ENCODE peak calls at places on chromosomes 12 and 14, in six cellular contexts. One of them, this sample, is unnamed.

GRCh38 chr12:10540776-10541205 is 35.1 kb downstream of the EIF2S3B start:
- DNase-seq in GM03348: no peak
- DNase-seq in ascending aorta: no peak
- DNase-seq in psoas muscle: no peak
- DNase-seq in NCI-H1694 treated with DMSO at 0.1 percent for 48 hours: no peak
- DNase-seq in T-cell: no peak
- DNase-seq in this sample: no peak

GRCh38 chr12:48695859-48696258 is 13.8 kb upstream of the KANSL2 start:
- DNase-seq in psoas muscle: no peak
- DNase-seq in T-cell: no peak
- DNase-seq in ascending aorta: no peak
- DNase-seq in NCI-H1694 treated with DMSO at 0.1 percent for 48 hours: no peak
- DNase-seq in GM03348: no peak
- DNase-seq in this sample: no peak

GRCh38 chr12:89454080-89454848 is 70.3 kb downstream of the GALNT4 start:
- DNase-seq in GM03348: peak; percentile 35
- DNase-seq in psoas muscle: no peak
- DNase-seq in NCI-H1694 treated with DMSO at 0.1 percent for 48 hours: no peak
- DNase-seq in T-cell: no peak
- DNase-seq in ascending aorta: no peak
- DNase-seq in this sample: no peak

GRCh38 chr14:34053666-34054065 is 102.8 kb upstream of the EGLN3 start:
- DNase-seq in GM03348: peak; percentile 13
- DNase-seq in ascending aorta: no peak
- DNase-seq in psoas muscle: peak; percentile 68
- DNase-seq in NCI-H1694 treated with DMSO at 0.1 percent for 48 hours: no peak
- DNase-seq in T-cell: no peak
- DNase-seq in this sample: no peak

GRCh38 chr14:88352299-88353097 is 29.4 kb upstream of the KCNK10 start:
- DNase-seq in psoas muscle: no peak
- DNase-seq in ascending aorta: no peak
- DNase-seq in T-cell: no peak
- DNase-seq in NCI-H1694 treated with DMSO at 0.1 percent for 48 hours: no peak
- DNase-seq in GM03348: no peak
- DNase-seq in this sample: no peak

GRCh38 chr12:117816-118345 is 51.3 kb downstream of the IQSEC3 start:
- DNase-seq in NCI-H1694 treated with DMSO at 0.1 percent for 48 hours: no peak
- DNase-seq in psoas muscle: no peak
- DNase-seq in ascending aorta: no peak
- DNase-seq in GM03348: no peak
- DNase-seq in T-cell: no peak
- DNase-seq in this sample: no peak

GRCh38 chr14:103552011-103552797 is 10.3 kb downstream of the BAG5 start:
- DNase-seq in GM03348: peak; percentile 78
- DNase-seq in psoas muscle: peak; percentile 78
- DNase-seq in ascending aorta: no peak
- DNase-seq in NCI-H1694 treated with DMSO at 0.1 percent for 48 hours: no peak
- DNase-seq in T-cell: no peak
- DNase-seq in this sample: peak; percentile 90

GRCh38 chr14:96091941-96092411 is 52.8 kb downstream of the C14orf132 start:
- DNase-seq in psoas muscle: no peak
- DNase-seq in GM03348: peak; percentile 61
- DNase-seq in NCI-H1694 treated with DMSO at 0.1 percent for 48 hours: no peak
- DNase-seq in T-cell: no peak
- DNase-seq in ascending aorta: no peak
- DNase-seq in this sample: peak; percentile 59

GRCh38 chr12:49798934-49799333 is 29.3 kb downstream of the NCKAP5L start:
- DNase-seq in T-cell: no peak
- DNase-seq in GM03348: no peak
- DNase-seq in NCI-H1694 treated with DMSO at 0.1 percent for 48 hours: no peak
- DNase-seq in ascending aorta: no peak
- DNase-seq in psoas muscle: no peak
- DNase-seq in this sample: no peak

GRCh38 chr14:79325557-79325956 is 885.7 kb downstream of the DIO2 start:
- DNase-seq in NCI-H1694 treated with DMSO at 0.1 percent for 48 hours: no peak
- DNase-seq in T-cell: no peak
- DNase-seq in ascending aorta: no peak
- DNase-seq in psoas muscle: no peak
- DNase-seq in GM03348: no peak
- DNase-seq in this sample: no peak

GRCh38 chr14:103686831-103687485 is 28.3 kb downstream of the XRCC3 start:
- DNase-seq in psoas muscle: no peak
- DNase-seq in GM03348: no peak
- DNase-seq in NCI-H1694 treated with DMSO at 0.1 percent for 48 hours: no peak
- DNase-seq in T-cell: no peak
- DNase-seq in ascending aorta: no peak
- DNase-seq in this sample: no peak

GRCh38 chr14:68380304-68380840 is 412.5 kb downstream of the ZFP36L1 start:
- DNase-seq in GM03348: peak; percentile 44
- DNase-seq in psoas muscle: no peak
- DNase-seq in T-cell: no peak
- DNase-seq in ascending aorta: no peak
- DNase-seq in NCI-H1694 treated with DMSO at 0.1 percent for 48 hours: no peak
- DNase-seq in this sample: no peak

GRCh38 chr14:35331605-35332516 is 39.7 kb downstream of the PSMA6 start:
- DNase-seq in GM03348: no peak
- DNase-seq in NCI-H1694 treated with DMSO at 0.1 percent for 48 hours: no peak
- DNase-seq in ascending aorta: no peak
- DNase-seq in psoas muscle: no peak
- DNase-seq in T-cell: no peak
- DNase-seq in this sample: no peak

GRCh38 chr12:51020448-51021182 is 5.6 kb downstream of the SLC11A2 start:
- DNase-seq in ascending aorta: no peak
- DNase-seq in NCI-H1694 treated with DMSO at 0.1 percent for 48 hours: no peak
- DNase-seq in GM03348: no peak
- DNase-seq in psoas muscle: no peak
- DNase-seq in T-cell: no peak
- DNase-seq in this sample: no peak

GRCh38 chr12:25200703-25201102 is 5.7 kb downstream of the ETFRF1 start:
- DNase-seq in psoas muscle: no peak
- DNase-seq in GM03348: peak; percentile 45
- DNase-seq in NCI-H1694 treated with DMSO at 0.1 percent for 48 hours: no peak
- DNase-seq in T-cell: no peak
- DNase-seq in ascending aorta: no peak
- DNase-seq in this sample: no peak

GRCh38 chr12:30457621-30458289 is 237.9 kb downstream of the IPO8 start:
- DNase-seq in GM03348: peak; percentile 75
- DNase-seq in T-cell: no peak
- DNase-seq in psoas muscle: no peak
- DNase-seq in ascending aorta: no peak
- DNase-seq in NCI-H1694 treated with DMSO at 0.1 percent for 48 hours: peak; percentile 50
- DNase-seq in this sample: no peak

GRCh38 chr14:53924754-53925153 is 31.9 kb downstream of the BMP4 start:
- DNase-seq in T-cell: no peak
- DNase-seq in psoas muscle: no peak
- DNase-seq in GM03348: peak; percentile 8
- DNase-seq in ascending aorta: no peak
- DNase-seq in NCI-H1694 treated with DMSO at 0.1 percent for 48 hours: no peak
- DNase-seq in this sample: no peak

GRCh38 chr14:21095430-21096205 is 2.8 kb downstream of the ZNF219 start:
- DNase-seq in ascending aorta: no peak
- DNase-seq in GM03348: peak; percentile 69
- DNase-seq in psoas muscle: no peak
- DNase-seq in T-cell: no peak
- DNase-seq in NCI-H1694 treated with DMSO at 0.1 percent for 48 hours: peak; percentile 91
- DNase-seq in this sample: no peak

GRCh38 chr14:39376671-39377403 is 55.4 kb downstream of the FBXO33 start:
- DNase-seq in GM03348: no peak
- DNase-seq in NCI-H1694 treated with DMSO at 0.1 percent for 48 hours: no peak
- DNase-seq in psoas muscle: no peak
- DNase-seq in ascending aorta: no peak
- DNase-seq in T-cell: no peak
- DNase-seq in this sample: no peak

GRCh38 chr12:5442251-5443006 is 10.5 kb downstream of the NTF3 start:
- DNase-seq in NCI-H1694 treated with DMSO at 0.1 percent for 48 hours: peak; percentile 38
- DNase-seq in GM03348: peak; percentile 71
- DNase-seq in ascending aorta: no peak
- DNase-seq in psoas muscle: no peak
- DNase-seq in T-cell: no peak
- DNase-seq in this sample: no peak

GRCh38 chr12:89678225-89678624 is 30.4 kb downstream of the ATP2B1 start:
- DNase-seq in ascending aorta: no peak
- DNase-seq in T-cell: no peak
- DNase-seq in NCI-H1694 treated with DMSO at 0.1 percent for 48 hours: no peak
- DNase-seq in GM03348: no peak
- DNase-seq in psoas muscle: no peak
- DNase-seq in this sample: no peak

GRCh38 chr12:1474059-1474537 is 120.3 kb downstream of the FBXL14 start:
- DNase-seq in GM03348: peak; percentile 84
- DNase-seq in psoas muscle: no peak
- DNase-seq in NCI-H1694 treated with DMSO at 0.1 percent for 48 hours: no peak
- DNase-seq in ascending aorta: no peak
- DNase-seq in T-cell: no peak
- DNase-seq in this sample: no peak

GRCh38 chr14:31969841-31970240 is 107.3 kb upstream of the ARHGAP5 start:
- DNase-seq in psoas muscle: no peak
- DNase-seq in NCI-H1694 treated with DMSO at 0.1 percent for 48 hours: no peak
- DNase-seq in T-cell: no peak
- DNase-seq in GM03348: no peak
- DNase-seq in ascending aorta: no peak
- DNase-seq in this sample: no peak

GRCh38 chr14:99215277-99215676 is 56.7 kb downstream of the BCL11B start:
- DNase-seq in GM03348: peak; percentile 71
- DNase-seq in ascending aorta: no peak
- DNase-seq in NCI-H1694 treated with DMSO at 0.1 percent for 48 hours: no peak
- DNase-seq in T-cell: no peak
- DNase-seq in psoas muscle: no peak
- DNase-seq in this sample: no peak

GRCh38 chr14:95519699-95520098 is 3.2 kb upstream of the SYNE3 start:
- DNase-seq in GM03348: peak; percentile 83
- DNase-seq in psoas muscle: peak; percentile 86
- DNase-seq in NCI-H1694 treated with DMSO at 0.1 percent for 48 hours: no peak
- DNase-seq in ascending aorta: no peak
- DNase-seq in T-cell: peak; percentile 66
- DNase-seq in this sample: peak; percentile 91

GRCh38 chr14:23237772-23238594 is at the start of gene RNF212B:
- DNase-seq in GM03348: peak; percentile 89
- DNase-seq in NCI-H1694 treated with DMSO at 0.1 percent for 48 hours: peak; percentile 52
- DNase-seq in ascending aorta: peak; percentile 39
- DNase-seq in psoas muscle: peak; percentile 91
- DNase-seq in T-cell: peak; percentile 62
- DNase-seq in this sample: peak; percentile 92

GRCh38 chr14:52279405-52279804 is 11.9 kb downstream of the PTGDR start:
- DNase-seq in NCI-H1694 treated with DMSO at 0.1 percent for 48 hours: no peak
- DNase-seq in GM03348: peak; percentile 63
- DNase-seq in T-cell: no peak
- DNase-seq in ascending aorta: no peak
- DNase-seq in psoas muscle: no peak
- DNase-seq in this sample: no peak

GRCh38 chr14:61568572-61569011 is 126.7 kb upstream of the HIF1A start:
- DNase-seq in ascending aorta: no peak
- DNase-seq in psoas muscle: no peak
- DNase-seq in T-cell: peak; percentile 39
- DNase-seq in GM03348: no peak
- DNase-seq in NCI-H1694 treated with DMSO at 0.1 percent for 48 hours: no peak
- DNase-seq in this sample: no peak

GRCh38 chr12:58871557-58871956 is 48.7 kb downstream of the LRIG3 start:
- DNase-seq in psoas muscle: no peak
- DNase-seq in GM03348: peak; percentile 26
- DNase-seq in ascending aorta: no peak
- DNase-seq in NCI-H1694 treated with DMSO at 0.1 percent for 48 hours: no peak
- DNase-seq in T-cell: no peak
- DNase-seq in this sample: no peak

GRCh38 chr14:22875003-22875747 is 3.6 kb downstream of the LRP10 start:
- DNase-seq in psoas muscle: no peak
- DNase-seq in ascending aorta: no peak
- DNase-seq in GM03348: no peak
- DNase-seq in T-cell: no peak
- DNase-seq in NCI-H1694 treated with DMSO at 0.1 percent for 48 hours: no peak
- DNase-seq in this sample: no peak

GRCh38 chr12:22631863-22632463 is 7.0 kb downstream of the ETNK1 start:
- DNase-seq in GM03348: peak; percentile 43
- DNase-seq in NCI-H1694 treated with DMSO at 0.1 percent for 48 hours: peak; percentile 27
- DNase-seq in T-cell: no peak
- DNase-seq in psoas muscle: no peak
- DNase-seq in ascending aorta: no peak
- DNase-seq in this sample: no peak

GRCh38 chr12:106282457-106283097 is 20.0 kb upstream of the TCP11L2 start:
- DNase-seq in ascending aorta: no peak
- DNase-seq in GM03348: peak; percentile 63
- DNase-seq in NCI-H1694 treated with DMSO at 0.1 percent for 48 hours: peak; percentile 21
- DNase-seq in psoas muscle: peak; percentile 59
- DNase-seq in T-cell: peak; percentile 31
- DNase-seq in this sample: no peak

GRCh38 chr12:19158909-19159308 is 29.4 kb downstream of the PLEKHA5 start:
- DNase-seq in ascending aorta: no peak
- DNase-seq in GM03348: peak; percentile 44
- DNase-seq in psoas muscle: no peak
- DNase-seq in NCI-H1694 treated with DMSO at 0.1 percent for 48 hours: no peak
- DNase-seq in T-cell: no peak
- DNase-seq in this sample: no peak

GRCh38 chr14:92480856-92481255 is 32.7 kb upstream of the RIN3 start:
- DNase-seq in ascending aorta: no peak
- DNase-seq in NCI-H1694 treated with DMSO at 0.1 percent for 48 hours: no peak
- DNase-seq in GM03348: no peak
- DNase-seq in psoas muscle: no peak
- DNase-seq in T-cell: no peak
- DNase-seq in this sample: no peak

GRCh38 chr14:64625363-64626232 is 75.8 kb downstream of the PPP1R36 start:
- DNase-seq in NCI-H1694 treated with DMSO at 0.1 percent for 48 hours: no peak
- DNase-seq in GM03348: no peak
- DNase-seq in psoas muscle: no peak
- DNase-seq in T-cell: no peak
- DNase-seq in ascending aorta: no peak
- DNase-seq in this sample: no peak

GRCh38 chr12:49615725-49616124 is 7.6 kb upstream of the PRPF40B start:
- DNase-seq in psoas muscle: no peak
- DNase-seq in ascending aorta: no peak
- DNase-seq in GM03348: no peak
- DNase-seq in T-cell: no peak
- DNase-seq in NCI-H1694 treated with DMSO at 0.1 percent for 48 hours: no peak
- DNase-seq in this sample: no peak

This sample was measured in tibial artery.